ENCODE peak calls at places on chromosomes 11 and 22, in six cellular contexts. H is psoas muscle, Q is esophagus squamous epithelium, S is cardiac muscle cell, F is thoracic aorta, Y is RWPE1. C is an unnamed sample.

GRCh38 chr11:106914409-106914808 is 103.9 kb downstream of the GUCY1A2 start:
- DNase-seq in H (no peak), Q (no peak), S (no peak), F (no peak), Y (no peak), C (no peak)

GRCh38 chr11:72556433-72556832 is 117.8 kb downstream of the PDE2A start:
- DNase-seq in H (no peak), Q (no peak), S (no peak), F (no peak), Y (no peak), C (no peak)

GRCh38 chr22:48351376-48352085 is 1476.1 kb downstream of the BRD1 start:
- DNase-seq in H (peak; percentile 11), Q (no peak), S (no peak), F (no peak), Y (no peak), C (no peak)

GRCh38 chr11:116793476-116794096 is 1.9 kb upstream of the APOA5 start:
- DNase-seq in H (no peak), Q (no peak), S (peak; percentile 35), F (no peak), Y (no peak), C (no peak)

GRCh38 chr11:11843642-11844041 is 1.9 kb downstream of the USP47 start:
- DNase-seq in H (no peak), Q (no peak), S (no peak), F (no peak), Y (no peak), C (no peak)

GRCh38 chr11:70522261-70522612 is 123.9 kb downstream of the CTTN start:
- DNase-seq in H (no peak), Q (no peak), S (no peak), F (no peak), Y (no peak), C (no peak)

GRCh38 chr11:845872-846271 is 3.2 kb downstream of the TSPAN4 start:
- DNase-seq in H (no peak), Q (no peak), S (peak; percentile 63), F (no peak), Y (no peak), C (no peak)

GRCh38 chr22:29041408-29041807 is 20.2 kb downstream of the C22orf31 start:
- DNase-seq in H (no peak), Q (no peak), S (peak; percentile 83), F (no peak), Y (no peak), C (no peak)

GRCh38 chr22:33492210-33492651 is 428.0 kb downstream of the LARGE1 start:
- DNase-seq in H (no peak), Q (no peak), S (no peak), F (no peak), Y (no peak), C (no peak)

GRCh38 chr11:108875134-108875533 is 210.3 kb downstream of the DDX10 start:
- DNase-seq in H (no peak), Q (no peak), S (no peak), F (no peak), Y (no peak), C (no peak)

GRCh38 chr22:29707471-29707870 is 12.3 kb upstream of the CABP7 start:
- DNase-seq in H (no peak), Q (no peak), S (no peak), F (no peak), Y (no peak), C (no peak)

GRCh38 chr11:6843670-6844069 is 1.8 kb upstream of the OR10A5 start:
- DNase-seq in H (no peak), Q (no peak), S (no peak), F (no peak), Y (no peak), C (no peak)

GRCh38 chr11:121967131-121967689 is 148.8 kb downstream of the BLID start:
- DNase-seq in H (no peak), Q (no peak), S (no peak), F (no peak), Y (no peak), C (no peak)

GRCh38 chr11:120124355-120124754 is 13.6 kb downstream of the TRIM29 start:
- DNase-seq in H (no peak), Q (no peak), S (no peak), F (no peak), Y (no peak), C (no peak)

GRCh38 chr11:95991101-95991500 is 67.2 kb upstream of the MTMR2 start:
- DNase-seq in H (no peak), Q (no peak), S (no peak), F (no peak), Y (peak; percentile 53), C (no peak)

GRCh38 chr11:124898711-124899110 is 1.0 kb upstream of the ROBO4 start:
- DNase-seq in H (peak; percentile 68), Q (no peak), S (peak; percentile 91), F (no peak), Y (peak; percentile 50), C (no peak)

GRCh38 chr11:36306888-36307287 is 10.8 kb downstream of the PRR5L start:
- DNase-seq in H (no peak), Q (no peak), S (peak; percentile 74), F (no peak), Y (no peak), C (peak; percentile 39)

GRCh38 chr11:45048313-45048841 is 97.7 kb upstream of the TP53I11 start:
- DNase-seq in H (no peak), Q (no peak), S (peak; percentile 77), F (no peak), Y (no peak), C (no peak)

GRCh38 chr11:65954771-65955170 is 6.8 kb upstream of the SART1 start:
- DNase-seq in H (no peak), Q (no peak), S (no peak), F (no peak), Y (peak; percentile 37), C (no peak)

GRCh38 chr11:126194121-126194543 is 17.3 kb downstream of the RPUSD4 start:
- DNase-seq in H (no peak), Q (no peak), S (peak; percentile 71), F (no peak), Y (peak; percentile 66), C (peak; percentile 51)

GRCh38 chr22:29078036-29078868 is 5.4 kb downstream of the KREMEN1 start:
- DNase-seq in H (no peak), Q (no peak), S (no peak), F (no peak), Y (no peak), C (peak; percentile 69)

GRCh38 chr22:44639891-44640617 is 62.0 kb upstream of the PRR5 start:
- DNase-seq in H (no peak), Q (no peak), S (no peak), F (no peak), Y (no peak), C (peak; percentile 51)

GRCh38 chr22:47153854-47154542 is 391.5 kb downstream of the TBC1D22A start:
- DNase-seq in H (no peak), Q (no peak), S (no peak), F (no peak), Y (no peak), C (no peak)

GRCh38 chr11:86245369-86246292 is 1.1 kb downstream of the EED start:
- DNase-seq in H (no peak), Q (no peak), S (peak; percentile 19), F (no peak), Y (no peak), C (peak; percentile 12)

GRCh38 chr11:120835601-120836228 is 188.2 kb upstream of the TBCEL start:
- DNase-seq in H (no peak), Q (no peak), S (no peak), F (no peak), Y (no peak), C (no peak)

GRCh38 chr11:64852804-64853520 is 8.5 kb upstream of the CDC42BPG start:
- DNase-seq in H (no peak), Q (no peak), S (no peak), F (no peak), Y (no peak), C (no peak)

GRCh38 chr11:64848779-64849599 is 4.5 kb upstream of the CDC42BPG start:
- DNase-seq in H (no peak), Q (no peak), S (no peak), F (no peak), Y (no peak), C (no peak)

GRCh38 chr11:64851831-64852337 is 7.4 kb upstream of the CDC42BPG start:
- DNase-seq in H (no peak), Q (no peak), S (no peak), F (no peak), Y (no peak), C (no peak)

GRCh38 chr11:64849600-64850356 is 5.3 kb upstream of the CDC42BPG start:
- DNase-seq in H (peak; percentile 72), Q (no peak), S (peak; percentile 76), F (no peak), Y (no peak), C (no peak)

GRCh38 chr11:64850979-64851567 is 6.6 kb upstream of the CDC42BPG start:
- DNase-seq in H (no peak), Q (no peak), S (no peak), F (no peak), Y (no peak), C (no peak)
- TF ChIP-seq CTCF in H (no peak), Q (no peak), S (no peak), F (no peak), Y (no peak), C (no peak)

GRCh38 chr22:20016734-20017621 is at the start of gene ARVCF:
- DNase-seq in H (peak; percentile 96), Q (no peak), S (peak; percentile 92), F (peak; percentile 36), Y (peak; percentile 99), C (peak; percentile 84)
- H3K27ac ChIP-seq in H (peak within 1 kb of the TSS; percentile 72), Q (no peak within 1 kb of the TSS), S (no peak within 1 kb of the TSS), F (no peak within 1 kb of the TSS), Y (no peak within 1 kb of the TSS), C (peak within 1 kb of the TSS; percentile 53)

DNA sequence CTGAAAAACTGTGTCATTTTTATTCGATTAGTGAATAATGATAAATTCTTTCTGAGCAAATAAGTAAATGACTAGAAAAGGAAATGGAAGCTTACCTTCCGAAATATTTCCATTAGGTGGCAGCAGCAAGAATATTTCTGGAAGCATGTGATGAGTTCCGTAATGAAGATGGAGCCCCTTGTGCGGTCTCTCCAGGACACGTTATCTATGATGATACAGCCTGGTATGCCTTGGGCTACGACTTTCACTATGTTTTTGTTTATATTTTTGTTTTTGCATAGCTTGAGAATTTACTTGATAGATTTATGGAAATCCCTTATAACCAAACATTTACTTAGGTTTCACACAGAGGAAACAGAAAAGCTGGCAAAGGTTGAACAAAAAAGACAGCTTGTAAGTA is 25.7 kb downstream of the CASP5 start:
- DNase-seq in H (no peak), Q (no peak), S (peak; percentile 67), F (no peak), Y (no peak), C (no peak)
- TF ChIP-seq CTCF in H (no peak), Q (no peak), S (peak; percentile 27), F (no peak), Y (peak; percentile 32), C (no peak)

DNA sequence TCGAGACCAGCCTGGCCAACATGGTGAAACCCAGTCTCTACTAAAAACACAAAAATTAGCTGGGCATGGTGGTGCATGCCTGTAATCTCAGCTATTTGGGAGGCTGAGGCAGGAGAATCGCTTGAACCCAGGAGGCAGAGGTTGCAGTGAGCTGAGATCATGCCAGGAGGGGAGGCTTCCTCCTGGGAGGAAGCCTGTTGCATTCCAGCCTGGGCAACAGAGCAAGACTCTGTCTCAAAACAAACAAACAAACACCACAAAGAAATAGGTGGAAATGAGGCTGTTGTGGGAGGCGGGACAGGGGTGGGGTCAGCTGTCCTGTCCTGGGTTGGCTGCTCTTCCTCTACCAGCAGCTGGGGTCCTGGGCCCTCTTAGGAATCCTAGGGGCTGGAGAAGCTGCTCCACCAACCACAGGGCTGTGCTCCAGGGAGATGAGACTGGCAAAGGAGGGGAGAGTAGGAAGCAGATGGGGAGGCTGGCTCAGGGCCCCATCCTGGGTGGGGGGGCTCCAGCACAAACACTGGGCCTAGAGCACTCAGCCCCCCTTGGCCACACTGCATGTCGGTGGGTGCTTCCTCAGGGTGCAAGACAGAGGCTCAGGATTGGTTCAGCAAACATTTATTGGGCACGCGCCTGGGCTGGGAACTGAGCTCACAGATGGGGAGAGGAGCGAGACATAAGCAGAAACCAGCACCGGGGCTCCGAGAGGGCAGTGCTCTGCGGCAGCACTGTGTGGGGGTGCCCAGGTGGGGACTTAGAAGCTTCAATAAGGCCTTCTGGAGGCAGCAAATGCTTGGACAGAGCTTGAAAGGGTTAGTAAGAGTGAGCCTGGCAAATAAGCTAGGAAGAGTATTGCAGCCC is 11.9 kb upstream of the EHD1 start:
- DNase-seq in H (no peak), Q (no peak), S (no peak), F (no peak), Y (no peak), C (no peak)
- H3K27ac ChIP-seq in H (no peak overlapping the region), Q (no peak overlapping the region), S (no peak overlapping the region), F (no peak overlapping the region), Y (peak overlapping the region; percentile 39), C (no peak overlapping the region)

C was measured in DND-41.